ENCODE peak calls at places on chromosomes 7 and 10, in seven cellular contexts. W, V, K, A, L, P and C are unnamed samples. For H3K4me1, the result is how much of the 10 kb centered on the place peaks cover.

GRCh38 chr10:121498071-121498470 is 100.2 kb downstream of the FGFR2 start:
- DNase-seq in W (no peak), V (no peak), K (no peak), A (no peak), L (no peak), P (no peak), C (no peak)

GRCh38 chr7:39608278-39608677 is 15.1 kb upstream of the RALA start:
- DNase-seq in W (no peak), V (no peak), K (no peak), A (no peak), L (no peak), P (no peak), C (no peak)

GRCh38 chr10:102433619-102434046 is 1.3 kb upstream of the CUEDC2 start:
- DNase-seq in W (peak), V (no peak), K (no peak), A (peak), L (no peak), P (no peak), C (no peak)

GRCh38 chr10:107826166-107826565 is 661.7 kb upstream of the SORCS1 start:
- DNase-seq in W (no peak), V (no peak), K (no peak), A (no peak), L (no peak), P (no peak), C (no peak)

GRCh38 chr7:31052504-31052840 is 364 bp downstream of the ADCYAP1R1 start:
- DNase-seq in W (no peak), V (no peak), K (no peak), A (no peak), L (no peak), P (no peak), C (no peak)

GRCh38 chr7:110373514-110374258 is 717.2 kb upstream of the LRRN3 start:
- DNase-seq in W (no peak), V (peak), K (no peak), A (no peak), L (no peak), P (no peak), C (no peak)

GRCh38 chr10:121851791-121852190 is 76.0 kb downstream of the ATE1 start:
- DNase-seq in W (no peak), V (no peak), K (no peak), A (no peak), L (no peak), P (no peak), C (no peak)

GRCh38 chr7:55502988-55503514 is 69.3 kb downstream of the VOPP1 start:
- DNase-seq in W (no peak), V (no peak), K (no peak), A (peak), L (no peak), P (no peak), C (no peak)

GRCh38 chr10:113993489-113993932 is 50.2 kb upstream of the ADRB1 start:
- DNase-seq in W (no peak), V (no peak), K (peak), A (no peak), L (peak), P (no peak), C (no peak)
- H3K4me1 ChIP-seq in W (under half), V (under half), K (under half), A (under half), L (under half), P (under half), C (under half)

GRCh38 chr10:84415539-84416244 is 87.3 kb downstream of the CCSER2 start:
- DNase-seq in W (no peak), V (no peak), K (no peak), A (no peak), L (no peak), P (no peak), C (no peak)
- H3K27ac ChIP-seq in W (no peak), V (no peak), K (no peak), A (no peak), L (no peak), P (no peak), C (no peak)

GRCh38 chr7:22566176-22566575 is 66.2 kb upstream of the STEAP1B start:
- DNase-seq in W (no peak), V (no peak), K (no peak), A (no peak), L (no peak), P (no peak), C (no peak)

GRCh38 chr7:22563115-22563514 is 63.1 kb upstream of the STEAP1B start:
- DNase-seq in W (peak), V (peak), K (no peak), A (peak), L (no peak), P (no peak), C (no peak)

GRCh38 chr7:22563621-22564241 is 63.7 kb upstream of the STEAP1B start:
- DNase-seq in W (no peak), V (peak), K (no peak), A (no peak), L (no peak), P (peak), C (no peak)

GRCh38 chr7:22565315-22565811 is 65.4 kb upstream of the STEAP1B start:
- DNase-seq in W (no peak), V (no peak), K (no peak), A (peak), L (no peak), P (peak), C (no peak)

GRCh38 chr7:22564511-22565045 is 64.6 kb upstream of the STEAP1B start:
- DNase-seq in W (no peak), V (no peak), K (no peak), A (no peak), L (peak), P (peak), C (no peak)
- H3K4me1 ChIP-seq in W (under half), V (under half), K (under half), A (under half), L (half or more), P (half or more), C (half or more)

GRCh38 chr10:23442936-23443335 is 4.1 kb downstream of the OTUD1 start:
- DNase-seq in W (no peak), V (no peak), K (no peak), A (no peak), L (no peak), P (peak), C (no peak)
- H3K27ac ChIP-seq in W (no peak), V (no peak), K (no peak), A (no peak), L (peak), P (no peak), C (no peak)

GRCh38 chr10:46558141-46558410 is 1.6 kb upstream of the GPRIN2 start:
- DNase-seq in W (no peak), V (no peak), K (no peak), A (no peak), L (no peak), P (peak), C (no peak)
- H3K4me1 ChIP-seq in W (under half), V (under half), K (under half), A (under half), L (under half), P (under half), C (under half)